ENCODE peak calls at places on chromosome 21, in four cellular contexts. One of them, this sample, is unnamed.

GRCh38 chr21:41792711-41793110 is 25.9 kb upstream of the RIPK4 start:
- DNase-seq in HL-60: no peak
- DNase-seq in GM12878: no peak
- DNase-seq in K562: no peak
- DNase-seq in this sample: no peak

GRCh38 chr21:42570841-42571387 is 57.3 kb downstream of the SLC37A1 start:
- DNase-seq in K562: no peak
- DNase-seq in HL-60: no peak
- DNase-seq in GM12878: no peak
- DNase-seq in this sample: no peak

GRCh38 chr21:41845310-41846032 is 33.7 kb downstream of the PRDM15 start:
- DNase-seq in K562: peak
- DNase-seq in GM12878: no peak
- DNase-seq in HL-60: no peak
- DNase-seq in this sample: no peak

GRCh38 chr21:34900376-34900775 is 148.7 kb downstream of the RUNX1 start:
- DNase-seq in GM12878: no peak
- DNase-seq in HL-60: no peak
- DNase-seq in K562: no peak
- DNase-seq in this sample: no peak

GRCh38 chr21:28856588-28857250 is 136.0 kb downstream of the LTN1 start:
- DNase-seq in K562: no peak
- DNase-seq in GM12878: no peak
- DNase-seq in HL-60: no peak
- DNase-seq in this sample: no peak

GRCh38 chr21:29078884-29079765 is 5.7 kb upstream of the CCT8 start:
- DNase-seq in GM12878: peak
- DNase-seq in HL-60: peak
- DNase-seq in K562: no peak
- DNase-seq in this sample: peak

GRCh38 chr21:14046401-14046800 is 164.4 kb downstream of the LIPI start:
- DNase-seq in HL-60: no peak
- DNase-seq in K562: no peak
- DNase-seq in GM12878: no peak
- DNase-seq in this sample: no peak

GRCh38 chr21:35924714-35925301 is 135.5 kb downstream of the SETD4 start:
- DNase-seq in HL-60: peak
- DNase-seq in GM12878: no peak
- DNase-seq in K562: peak
- DNase-seq in this sample: no peak

GRCh38 chr21:18477059-18477458 is 73.5 kb upstream of the TMPRSS15 start:
- DNase-seq in GM12878: no peak
- DNase-seq in HL-60: no peak
- DNase-seq in K562: no peak
- DNase-seq in this sample: no peak

GRCh38 chr21:32770514-32771133 is 931 bp downstream of the PAXBP1 start:
- DNase-seq in K562: no peak
- DNase-seq in GM12878: no peak
- DNase-seq in HL-60: no peak
- DNase-seq in this sample: no peak

GRCh38 chr21:41977034-41977950 is 23.5 kb upstream of the C2CD2 start:
- DNase-seq in HL-60: no peak
- DNase-seq in K562: no peak
- DNase-seq in GM12878: no peak
- DNase-seq in this sample: no peak

GRCh38 chr21:42417533-42417932 is 13.8 kb downstream of the UBASH3A start:
- DNase-seq in HL-60: no peak
- DNase-seq in K562: no peak
- DNase-seq in GM12878: peak
- DNase-seq in this sample: no peak

GRCh38 chr21:26389971-26390641 is 183.0 kb downstream of the CYYR1 start:
- DNase-seq in K562: no peak
- DNase-seq in HL-60: no peak
- DNase-seq in GM12878: no peak
- DNase-seq in this sample: no peak

GRCh38 chr21:19648376-19648775 is 1244.8 kb upstream of the TMPRSS15 start:
- DNase-seq in GM12878: no peak
- DNase-seq in K562: no peak
- DNase-seq in HL-60: no peak
- DNase-seq in this sample: no peak

GRCh38 chr21:42560517-42561179 is 47.0 kb downstream of the SLC37A1 start:
- DNase-seq in HL-60: no peak
- DNase-seq in K562: no peak
- DNase-seq in GM12878: no peak
- DNase-seq in this sample: no peak

GRCh38 chr21:33844104-33844889 is 71.3 kb downstream of the ATP5PO start:
- DNase-seq in HL-60: no peak
- DNase-seq in GM12878: no peak
- DNase-seq in K562: no peak
- DNase-seq in this sample: no peak

GRCh38 chr21:42453301-42454220 is 42.5 kb downstream of the RSPH1 start:
- DNase-seq in GM12878: no peak
- DNase-seq in HL-60: no peak
- DNase-seq in K562: no peak
- DNase-seq in this sample: no peak

GRCh38 chr21:22314963-22315362 is 1316.8 kb downstream of the NCAM2 start:
- DNase-seq in GM12878: no peak
- DNase-seq in K562: no peak
- DNase-seq in HL-60: no peak
- DNase-seq in this sample: no peak

GRCh38 chr21:17264182-17264581 is 248.7 kb upstream of the CXADR start:
- DNase-seq in K562: no peak
- DNase-seq in GM12878: no peak
- DNase-seq in HL-60: no peak
- DNase-seq in this sample: no peak

GRCh38 chr21:34805157-34805556 is 136.4 kb downstream of the CLIC6 start:
- DNase-seq in GM12878: no peak
- DNase-seq in K562: no peak
- DNase-seq in HL-60: no peak
- DNase-seq in this sample: no peak

GRCh38 chr21:27275294-27275927 is 308.5 kb upstream of the ADAMTS5 start:
- DNase-seq in HL-60: peak
- DNase-seq in GM12878: no peak
- DNase-seq in K562: no peak
- DNase-seq in this sample: no peak

GRCh38 chr21:35019631-35020032 is 29.5 kb downstream of the RUNX1 start:
- DNase-seq in K562: no peak
- DNase-seq in HL-60: no peak
- DNase-seq in GM12878: no peak
- DNase-seq in this sample: no peak

GRCh38 chr21:35400233-35400939 is 351.3 kb upstream of the RUNX1 start:
- DNase-seq in K562: peak
- DNase-seq in GM12878: peak
- DNase-seq in HL-60: no peak
- DNase-seq in this sample: peak

GRCh38 chr21:41751621-41752020 is 15.2 kb downstream of the RIPK4 start:
- DNase-seq in GM12878: no peak
- DNase-seq in HL-60: no peak
- DNase-seq in K562: no peak
- DNase-seq in this sample: no peak

GRCh38 chr21:27565418-27565817 is 598.5 kb upstream of the ADAMTS5 start:
- DNase-seq in GM12878: no peak
- DNase-seq in HL-60: no peak
- DNase-seq in K562: no peak
- DNase-seq in this sample: no peak

GRCh38 chr21:35256468-35256988 is 207.4 kb upstream of the RUNX1 start:
- DNase-seq in GM12878: no peak
- DNase-seq in K562: no peak
- DNase-seq in HL-60: no peak
- DNase-seq in this sample: no peak

GRCh38 chr21:42547001-42547905 is 33.6 kb downstream of the SLC37A1 start:
- DNase-seq in HL-60: no peak
- DNase-seq in GM12878: no peak
- DNase-seq in K562: peak
- DNase-seq in this sample: no peak

GRCh38 chr21:44433791-44434567 is 21.3 kb upstream of the LRRC3 start:
- DNase-seq in HL-60: no peak
- DNase-seq in K562: no peak
- DNase-seq in GM12878: no peak
- DNase-seq in this sample: no peak
- TF ChIP-seq SPI1 in HL-60: no peak
- TF ChIP-seq SPI1 in K562: no peak
- TF ChIP-seq SPI1 in GM12878: no peak
- TF ChIP-seq SPI1 in this sample: no peak

GRCh38 chr21:15065381-15066230 is 806 bp upstream of the NRIP1 start:
- DNase-seq in HL-60: peak
- DNase-seq in GM12878: no peak
- DNase-seq in K562: peak
- DNase-seq in this sample: no peak

GRCh38 chr21:15066231-15066577 is 1.4 kb upstream of the NRIP1 start:
- DNase-seq in K562: no peak
- DNase-seq in GM12878: no peak
- DNase-seq in HL-60: no peak
- DNase-seq in this sample: no peak

GRCh38 chr21:15063081-15063820 is 1.5 kb downstream of the NRIP1 start:
- DNase-seq in GM12878: no peak
- DNase-seq in HL-60: no peak
- DNase-seq in K562: no peak
- DNase-seq in this sample: no peak

GRCh38 chr21:15063821-15064575 is 802 bp downstream of the NRIP1 start:
- DNase-seq in GM12878: no peak
- DNase-seq in K562: peak
- DNase-seq in HL-60: no peak
- DNase-seq in this sample: no peak

GRCh38 chr21:15064576-15065380 is at the start of gene NRIP1:
- DNase-seq in HL-60: peak
- DNase-seq in GM12878: no peak
- DNase-seq in K562: peak
- DNase-seq in this sample: peak
- TF ChIP-seq POLR2AphosphoS5 in HL-60: peak
- TF ChIP-seq POLR2AphosphoS5 in GM12878: no peak
- TF ChIP-seq POLR2AphosphoS5 in K562: peak
- TF ChIP-seq POLR2AphosphoS5 in this sample: no peak

GRCh38 chr21:45282283-45283018 is 5.2 kb downstream of the POFUT2 start:
- DNase-seq in GM12878: no peak
- DNase-seq in K562: no peak
- DNase-seq in HL-60: no peak
- DNase-seq in this sample: no peak
- TF ChIP-seq SPI1 in GM12878: no peak
- TF ChIP-seq SPI1 in K562: no peak
- TF ChIP-seq SPI1 in HL-60: no peak
- TF ChIP-seq SPI1 in this sample: no peak

DNA sequence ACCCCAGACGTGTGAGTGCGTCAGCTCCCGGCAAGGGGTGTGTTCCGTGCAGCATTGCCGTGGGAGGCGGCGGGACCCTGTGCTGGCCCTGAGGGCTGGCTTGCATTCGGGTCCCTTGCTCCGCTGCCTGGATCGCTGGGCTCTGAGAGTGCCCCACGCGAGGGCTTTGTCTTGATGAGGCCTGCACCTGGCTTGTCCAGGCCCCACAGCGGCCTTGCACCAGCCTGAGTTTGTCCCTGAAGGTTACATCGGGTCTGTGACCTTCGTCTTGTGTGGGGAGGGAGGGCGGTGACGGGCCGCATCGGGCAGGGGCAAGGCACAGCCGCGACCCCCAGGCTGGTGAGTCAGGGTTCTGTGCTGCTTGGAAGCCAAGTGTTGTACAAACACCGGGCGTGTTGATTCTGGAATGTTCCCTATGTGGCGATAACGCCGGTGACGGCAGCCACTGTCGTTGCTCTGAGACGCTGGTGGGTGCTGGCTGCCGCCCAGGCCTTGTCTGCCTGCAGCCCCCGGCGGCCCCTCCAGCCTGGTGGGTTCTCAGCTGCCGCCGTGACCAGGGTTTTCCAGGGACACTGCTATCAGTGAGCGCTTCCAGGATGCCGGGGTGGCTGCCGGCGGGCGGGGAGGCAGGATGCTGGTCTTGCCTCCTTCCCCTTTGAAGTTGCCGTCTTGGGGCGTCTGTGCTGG is 42.9 kb downstream of the SLX9 start:
- DNase-seq in HL-60: no peak
- DNase-seq in GM12878: no peak
- DNase-seq in K562: no peak
- DNase-seq in this sample: no peak
- TF ChIP-seq POLR2AphosphoS5 in HL-60: no peak
- TF ChIP-seq POLR2AphosphoS5 in GM12878: no peak
- TF ChIP-seq POLR2AphosphoS5 in K562: no peak
- TF ChIP-seq POLR2AphosphoS5 in this sample: no peak

GRCh38 chr21:45905196-45905595 is 76.4 kb upstream of the COL6A1 start:
- DNase-seq in K562: no peak
- DNase-seq in HL-60: no peak
- DNase-seq in GM12878: no peak
- DNase-seq in this sample: no peak
- TF ChIP-seq SPI1 in K562: no peak
- TF ChIP-seq SPI1 in HL-60: no peak
- TF ChIP-seq SPI1 in GM12878: no peak
- TF ChIP-seq SPI1 in this sample: no peak

GRCh38 chr21:43752758-43753438 is 23.2 kb downstream of the CSTB start:
- DNase-seq in GM12878: no peak
- DNase-seq in K562: no peak
- DNase-seq in HL-60: no peak
- DNase-seq in this sample: no peak

GRCh38 chr21:43748622-43749021 is 27.5 kb downstream of the CSTB start:
- DNase-seq in HL-60: no peak
- DNase-seq in GM12878: no peak
- DNase-seq in K562: no peak
- DNase-seq in this sample: no peak

GRCh38 chr21:43749686-43750262 is 26.3 kb downstream of the CSTB start:
- DNase-seq in HL-60: no peak
- DNase-seq in GM12878: no peak
- DNase-seq in K562: no peak
- DNase-seq in this sample: no peak

GRCh38 chr21:43751955-43752591 is 24.0 kb downstream of the CSTB start:
- DNase-seq in GM12878: no peak
- DNase-seq in K562: no peak
- DNase-seq in HL-60: no peak
- DNase-seq in this sample: no peak

DNA sequence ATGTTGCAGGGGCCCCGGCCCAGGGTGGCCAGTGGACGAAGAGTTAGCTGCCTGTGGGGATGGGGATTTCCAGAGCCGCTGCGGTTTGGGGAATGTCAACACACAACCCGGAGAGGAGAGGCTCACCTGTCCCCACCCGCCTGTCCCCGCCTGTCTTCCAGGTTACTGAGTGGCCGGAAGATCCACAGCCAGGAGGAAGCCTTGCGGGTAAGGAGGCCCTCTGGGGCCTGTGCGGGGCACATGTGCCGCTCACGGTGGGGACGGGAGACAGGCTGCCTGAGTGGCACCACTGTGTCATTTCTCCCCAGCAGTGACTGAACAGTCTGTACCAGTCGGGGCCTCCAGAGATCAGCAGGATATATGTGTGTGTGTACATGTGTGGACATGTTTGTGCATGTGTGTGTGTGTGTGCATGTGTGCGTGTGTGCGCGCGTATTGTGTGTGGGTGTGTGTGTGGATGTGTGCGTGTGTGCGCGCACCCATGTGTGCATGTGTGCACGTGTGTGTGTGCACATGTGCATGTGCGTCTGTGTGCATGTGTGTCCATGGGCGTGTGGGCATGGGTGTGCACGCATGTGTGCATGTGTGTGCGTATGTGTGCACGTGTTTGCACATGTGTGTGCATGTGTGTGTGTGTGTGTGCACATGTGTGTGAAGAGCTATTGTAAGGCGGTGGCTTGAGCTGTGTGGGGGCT is 25.6 kb downstream of the CSTB start:
- DNase-seq in HL-60: no peak
- DNase-seq in K562: no peak
- DNase-seq in GM12878: no peak
- DNase-seq in this sample: no peak
- TF ChIP-seq POLR2AphosphoS5 in HL-60: no peak
- TF ChIP-seq POLR2AphosphoS5 in K562: no peak
- TF ChIP-seq POLR2AphosphoS5 in GM12878: no peak
- TF ChIP-seq POLR2AphosphoS5 in this sample: peak